ENCODE peak calls at places on chromosome 2, in nine cellular contexts. One of them, this sample, is unnamed.
A peak's percentile ranks its signal among the peaks of the same experiment; 100 is the strongest.

GRCh38 chr2:101204400-101205095 is 48.1 kb upstream of the CNOT11 start:
- DNase-seq in CD4-positive, alpha-beta T cell: no peak
- DNase-seq in HL-60: no peak
- DNase-seq in RWPE1: no peak
- DNase-seq in K562: no peak
- DNase-seq in CD8-positive, alpha-beta memory T cell: no peak
- DNase-seq in heart right ventricle: no peak
- DNase-seq in caudate nucleus: no peak
- DNase-seq in transverse colon: no peak
- DNase-seq in this sample: peak; percentile 58

GRCh38 chr2:69601179-69601612 is 42.3 kb downstream of the AAK1 start:
- DNase-seq in K562: peak; percentile 87
- DNase-seq in heart right ventricle: no peak
- DNase-seq in RWPE1: peak; percentile 56
- DNase-seq in CD4-positive, alpha-beta T cell: no peak
- DNase-seq in caudate nucleus: no peak
- DNase-seq in transverse colon: no peak
- DNase-seq in HL-60: no peak
- DNase-seq in CD8-positive, alpha-beta memory T cell: no peak
- DNase-seq in this sample: peak; percentile 59

GRCh38 chr2:66802877-66803276 is 368.0 kb downstream of the MEIS1 start:
- DNase-seq in transverse colon: no peak
- DNase-seq in HL-60: no peak
- DNase-seq in CD8-positive, alpha-beta memory T cell: no peak
- DNase-seq in heart right ventricle: no peak
- DNase-seq in caudate nucleus: no peak
- DNase-seq in RWPE1: no peak
- DNase-seq in K562: no peak
- DNase-seq in CD4-positive, alpha-beta T cell: no peak
- DNase-seq in this sample: no peak

GRCh38 chr2:134865388-134865787 is 27.0 kb downstream of the ACMSD start:
- DNase-seq in heart right ventricle: no peak
- DNase-seq in CD8-positive, alpha-beta memory T cell: no peak
- DNase-seq in K562: no peak
- DNase-seq in transverse colon: no peak
- DNase-seq in HL-60: no peak
- DNase-seq in CD4-positive, alpha-beta T cell: no peak
- DNase-seq in RWPE1: no peak
- DNase-seq in caudate nucleus: no peak
- DNase-seq in this sample: no peak

GRCh38 chr2:72917138-72917874 is at the start of gene EMX1:
- DNase-seq in CD4-positive, alpha-beta T cell: no peak
- DNase-seq in HL-60: peak; percentile 19
- DNase-seq in CD8-positive, alpha-beta memory T cell: no peak
- DNase-seq in heart right ventricle: no peak
- DNase-seq in K562: peak; percentile 72
- DNase-seq in RWPE1: peak; percentile 74
- DNase-seq in caudate nucleus: no peak
- DNase-seq in transverse colon: peak; percentile 84
- DNase-seq in this sample: peak; percentile 90

GRCh38 chr2:240250150-240250984 is 109.9 kb upstream of the OTOS start:
- DNase-seq in transverse colon: no peak
- DNase-seq in heart right ventricle: no peak
- DNase-seq in RWPE1: no peak
- DNase-seq in HL-60: no peak
- DNase-seq in CD4-positive, alpha-beta T cell: no peak
- DNase-seq in K562: no peak
- DNase-seq in caudate nucleus: no peak
- DNase-seq in CD8-positive, alpha-beta memory T cell: no peak
- DNase-seq in this sample: no peak

GRCh38 chr2:197700960-197701359 is 4.2 kb upstream of the MARS2 start:
- DNase-seq in caudate nucleus: no peak
- DNase-seq in CD8-positive, alpha-beta memory T cell: no peak
- DNase-seq in transverse colon: no peak
- DNase-seq in RWPE1: no peak
- DNase-seq in heart right ventricle: no peak
- DNase-seq in CD4-positive, alpha-beta T cell: no peak
- DNase-seq in K562: no peak
- DNase-seq in HL-60: no peak
- DNase-seq in this sample: no peak

GRCh38 chr2:144071461-144071860 is 448.5 kb downstream of the ZEB2 start:
- DNase-seq in caudate nucleus: no peak
- DNase-seq in HL-60: no peak
- DNase-seq in CD4-positive, alpha-beta T cell: no peak
- DNase-seq in heart right ventricle: no peak
- DNase-seq in CD8-positive, alpha-beta memory T cell: no peak
- DNase-seq in K562: peak; percentile 9
- DNase-seq in transverse colon: no peak
- DNase-seq in RWPE1: no peak
- DNase-seq in this sample: peak; percentile 84

GRCh38 chr2:222859786-222860726 is 780 bp upstream of the ACSL3 start:
- DNase-seq in CD8-positive, alpha-beta memory T cell: no peak
- DNase-seq in CD4-positive, alpha-beta T cell: no peak
- DNase-seq in caudate nucleus: no peak
- DNase-seq in HL-60: peak; percentile 19
- DNase-seq in K562: peak; percentile 52
- DNase-seq in transverse colon: peak; percentile 66
- DNase-seq in RWPE1: peak; percentile 88
- DNase-seq in heart right ventricle: peak; percentile 78
- DNase-seq in this sample: peak; percentile 73

GRCh38 chr2:74278694-74279093 is 64.5 kb downstream of the SLC4A5 start:
- DNase-seq in RWPE1: no peak
- DNase-seq in K562: no peak
- DNase-seq in CD4-positive, alpha-beta T cell: no peak
- DNase-seq in CD8-positive, alpha-beta memory T cell: no peak
- DNase-seq in heart right ventricle: no peak
- DNase-seq in caudate nucleus: no peak
- DNase-seq in HL-60: no peak
- DNase-seq in transverse colon: no peak
- DNase-seq in this sample: no peak

DNA sequence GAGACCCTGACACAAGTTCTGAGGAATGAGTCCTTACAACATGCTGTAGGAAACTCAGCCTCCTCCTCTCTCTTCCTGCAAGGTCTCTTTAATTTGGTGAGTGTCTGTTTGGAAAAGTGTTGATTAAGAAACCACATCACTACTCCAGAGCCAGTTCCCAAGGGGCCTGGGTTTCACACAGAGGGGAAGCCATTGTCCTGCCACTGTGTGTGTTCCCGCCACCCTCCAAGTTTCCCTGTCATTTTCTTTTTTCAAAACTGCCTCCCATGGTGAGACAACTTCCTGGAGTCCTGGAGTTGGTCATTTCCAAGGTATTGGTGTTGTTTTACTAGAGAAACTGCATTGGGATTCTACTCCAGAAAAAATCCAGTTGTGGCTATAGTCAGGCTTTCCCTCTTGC is 232.0 kb upstream of the PARD3B start:
- DNase-seq in transverse colon: no peak
- DNase-seq in RWPE1: no peak
- DNase-seq in HL-60: no peak
- DNase-seq in K562: no peak
- DNase-seq in caudate nucleus: no peak
- DNase-seq in heart right ventricle: peak; percentile 25
- DNase-seq in CD8-positive, alpha-beta memory T cell: no peak
- DNase-seq in CD4-positive, alpha-beta T cell: no peak
- DNase-seq in this sample: no peak
- H3K27ac ChIP-seq in transverse colon: no peak overlapping the region
- H3K27ac ChIP-seq in RWPE1: no peak overlapping the region
- H3K27ac ChIP-seq in HL-60: no peak overlapping the region
- H3K27ac ChIP-seq in K562: no peak overlapping the region
- H3K27ac ChIP-seq in caudate nucleus: no peak overlapping the region
- H3K27ac ChIP-seq in heart right ventricle: no peak overlapping the region
- H3K27ac ChIP-seq in CD8-positive, alpha-beta memory T cell: no peak overlapping the region
- H3K27ac ChIP-seq in CD4-positive, alpha-beta T cell: no peak overlapping the region
- H3K27ac ChIP-seq in this sample: no peak overlapping the region

DNA sequence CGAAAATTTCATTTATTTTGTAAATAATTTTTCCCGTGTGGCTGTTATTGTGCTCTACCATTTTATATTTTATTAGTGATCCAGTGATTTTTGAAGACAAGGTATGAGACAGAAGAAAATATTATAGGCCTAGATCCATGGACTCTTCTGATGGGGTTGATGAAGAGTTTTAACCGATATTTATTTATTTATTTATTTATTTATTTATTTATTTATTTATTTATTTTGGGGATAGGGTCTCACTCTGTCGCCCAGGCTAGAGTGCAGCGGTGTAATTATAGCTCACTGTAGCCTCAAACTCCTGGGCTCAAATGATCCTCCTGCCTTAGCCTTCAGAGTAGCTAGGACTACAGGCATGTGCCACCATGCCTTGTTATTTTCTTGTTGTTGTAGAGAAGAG is 33.6 kb upstream of the RMND5A start:
- DNase-seq in K562: no peak
- DNase-seq in HL-60: no peak
- DNase-seq in CD8-positive, alpha-beta memory T cell: no peak
- DNase-seq in caudate nucleus: no peak
- DNase-seq in heart right ventricle: no peak
- DNase-seq in transverse colon: no peak
- DNase-seq in RWPE1: no peak
- DNase-seq in CD4-positive, alpha-beta T cell: no peak
- DNase-seq in this sample: no peak
- H3K27ac ChIP-seq in K562: no peak overlapping the region
- H3K27ac ChIP-seq in HL-60: no peak overlapping the region
- H3K27ac ChIP-seq in CD8-positive, alpha-beta memory T cell: no peak overlapping the region
- H3K27ac ChIP-seq in caudate nucleus: peak overlapping the region; percentile 74
- H3K27ac ChIP-seq in heart right ventricle: no peak overlapping the region
- H3K27ac ChIP-seq in transverse colon: no peak overlapping the region
- H3K27ac ChIP-seq in RWPE1: no peak overlapping the region
- H3K27ac ChIP-seq in CD4-positive, alpha-beta T cell: no peak overlapping the region
- H3K27ac ChIP-seq in this sample: no peak overlapping the region

DNA sequence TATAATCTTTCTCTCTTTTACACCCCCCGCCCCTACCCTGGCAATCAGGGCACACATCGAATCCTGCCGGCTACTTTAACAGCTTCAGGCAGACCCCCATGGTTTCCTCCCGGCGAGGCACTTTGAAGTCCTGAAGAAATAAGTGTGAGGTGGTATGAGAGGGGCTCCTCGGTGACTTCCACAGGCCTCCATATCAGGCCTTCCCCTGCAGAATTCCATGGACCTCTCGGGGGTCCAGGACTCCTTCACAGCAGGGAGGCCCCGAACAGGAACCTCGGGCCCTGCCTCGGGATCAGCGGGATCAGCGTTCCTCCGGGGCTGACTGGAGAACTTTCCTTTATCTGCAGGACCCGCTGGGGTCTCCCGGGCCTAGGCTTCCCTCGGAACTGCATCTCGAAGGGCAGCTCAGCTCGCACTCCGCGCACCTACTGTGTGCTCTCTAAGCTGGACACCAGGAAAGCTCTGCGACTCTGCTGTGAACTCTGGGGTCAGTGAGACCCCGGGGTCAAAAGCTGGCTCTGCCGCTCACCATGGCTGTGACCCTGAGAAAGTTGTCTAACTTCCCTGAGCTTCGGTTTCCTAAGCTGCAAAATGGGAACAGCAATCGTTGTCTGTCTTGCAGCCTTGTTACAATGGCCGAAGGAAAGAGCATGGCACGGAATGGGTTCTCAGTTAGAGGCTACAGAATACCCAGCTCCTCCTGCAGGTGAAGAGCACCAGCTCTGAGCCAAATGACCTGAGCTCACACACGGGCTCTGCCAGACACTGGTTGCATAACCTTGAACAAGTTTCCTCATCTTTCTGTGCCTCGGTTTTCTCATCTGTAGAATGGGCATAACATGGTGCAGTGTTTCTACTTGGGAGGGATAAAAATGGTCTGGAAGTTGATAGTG is 97.4 kb upstream of the ID2 start:
- DNase-seq in caudate nucleus: no peak
- DNase-seq in K562: no peak
- DNase-seq in HL-60: no peak
- DNase-seq in RWPE1: no peak
- DNase-seq in CD4-positive, alpha-beta T cell: no peak
- DNase-seq in transverse colon: no peak
- DNase-seq in heart right ventricle: no peak
- DNase-seq in CD8-positive, alpha-beta memory T cell: no peak
- DNase-seq in this sample: peak; percentile 54
- H3K27ac ChIP-seq in caudate nucleus: no peak overlapping the region
- H3K27ac ChIP-seq in K562: no peak overlapping the region
- H3K27ac ChIP-seq in HL-60: peak overlapping the region; percentile 42
- H3K27ac ChIP-seq in RWPE1: no peak overlapping the region
- H3K27ac ChIP-seq in CD4-positive, alpha-beta T cell: no peak overlapping the region
- H3K27ac ChIP-seq in transverse colon: peak overlapping the region; percentile 56
- H3K27ac ChIP-seq in heart right ventricle: peak overlapping the region; percentile 36
- H3K27ac ChIP-seq in CD8-positive, alpha-beta memory T cell: no peak overlapping the region
- H3K27ac ChIP-seq in this sample: no peak overlapping the region

GRCh38 chr2:99488587-99488998 is 1.2 kb downstream of the REV1 start:
- DNase-seq in CD4-positive, alpha-beta T cell: no peak
- DNase-seq in RWPE1: peak; percentile 47
- DNase-seq in transverse colon: peak; percentile 33
- DNase-seq in K562: peak; percentile 55
- DNase-seq in caudate nucleus: no peak
- DNase-seq in heart right ventricle: no peak
- DNase-seq in HL-60: peak; percentile 16
- DNase-seq in CD8-positive, alpha-beta memory T cell: no peak
- DNase-seq in this sample: peak; percentile 50

GRCh38 chr2:99492721-99493120 is 2.9 kb upstream of the REV1 start:
- DNase-seq in CD8-positive, alpha-beta memory T cell: no peak
- DNase-seq in HL-60: no peak
- DNase-seq in caudate nucleus: no peak
- DNase-seq in heart right ventricle: no peak
- DNase-seq in K562: no peak
- DNase-seq in RWPE1: no peak
- DNase-seq in CD4-positive, alpha-beta T cell: no peak
- DNase-seq in transverse colon: no peak
- DNase-seq in this sample: no peak

GRCh38 chr2:99489758-99490087 is at the start of gene REV1:
- DNase-seq in CD8-positive, alpha-beta memory T cell: no peak
- DNase-seq in K562: no peak
- DNase-seq in RWPE1: no peak
- DNase-seq in HL-60: no peak
- DNase-seq in CD4-positive, alpha-beta T cell: no peak
- DNase-seq in heart right ventricle: no peak
- DNase-seq in caudate nucleus: no peak
- DNase-seq in transverse colon: no peak
- DNase-seq in this sample: no peak

GRCh38 chr2:99488999-99489757 is 639 bp downstream of the REV1 start:
- DNase-seq in CD4-positive, alpha-beta T cell: peak; percentile 41
- DNase-seq in CD8-positive, alpha-beta memory T cell: peak; percentile 42
- DNase-seq in caudate nucleus: peak; percentile 53
- DNase-seq in heart right ventricle: peak; percentile 80
- DNase-seq in HL-60: peak; percentile 47
- DNase-seq in transverse colon: peak; percentile 67
- DNase-seq in K562: peak; percentile 77
- DNase-seq in RWPE1: peak; percentile 53
- DNase-seq in this sample: peak; percentile 96

GRCh38 chr2:99490088-99491065 is 560 bp upstream of the REV1 start:
- DNase-seq in CD4-positive, alpha-beta T cell: peak; percentile 92
- DNase-seq in caudate nucleus: peak; percentile 92
- DNase-seq in K562: peak; percentile 96
- DNase-seq in transverse colon: peak; percentile 93
- DNase-seq in CD8-positive, alpha-beta memory T cell: peak; percentile 89
- DNase-seq in RWPE1: peak; percentile 97
- DNase-seq in HL-60: peak; percentile 91
- DNase-seq in heart right ventricle: peak; percentile 92
- DNase-seq in this sample: peak; percentile 99
- H3K27ac ChIP-seq in CD4-positive, alpha-beta T cell: peak overlapping the region; percentile 79
- H3K27ac ChIP-seq in caudate nucleus: peak overlapping the region; percentile 93
- H3K27ac ChIP-seq in K562: peak overlapping the region; percentile 90
- H3K27ac ChIP-seq in transverse colon: peak overlapping the region; percentile 99
- H3K27ac ChIP-seq in CD8-positive, alpha-beta memory T cell: peak overlapping the region; percentile 78
- H3K27ac ChIP-seq in RWPE1: peak overlapping the region; percentile 93
- H3K27ac ChIP-seq in HL-60: peak overlapping the region; percentile 70
- H3K27ac ChIP-seq in heart right ventricle: peak overlapping the region; percentile 99
- H3K27ac ChIP-seq in this sample: peak overlapping the region; percentile 24